ENCODE peak calls at places on chromosomes 1 and 21, in five cellular contexts. One of them, this sample, is unnamed.
A peak's percentile ranks its signal among the peaks of the same experiment; 100 is the strongest.

GRCh38 chr1:100866901-100867206 is 27.8 kb downstream of the EXTL2 start:
- DNase-seq in WTC11: no peak
- DNase-seq in psoas muscle: no peak
- DNase-seq in mammary epithelial cell: no peak
- DNase-seq in MCF 10A: no peak
- DNase-seq in this sample: no peak

GRCh38 chr21:30986966-30987365 is 51.3 kb downstream of the KRTAP19-8 start:
- DNase-seq in WTC11: no peak
- DNase-seq in psoas muscle: no peak
- DNase-seq in mammary epithelial cell: no peak
- DNase-seq in MCF 10A: no peak
- DNase-seq in this sample: no peak

GRCh38 chr1:94279048-94279447 is 41.7 kb upstream of the ARHGAP29 start:
- DNase-seq in WTC11: no peak
- DNase-seq in psoas muscle: no peak
- DNase-seq in mammary epithelial cell: no peak
- DNase-seq in MCF 10A: no peak
- DNase-seq in this sample: no peak

GRCh38 chr1:211735208-211736170 is 60.1 kb upstream of the NEK2 start:
- DNase-seq in WTC11: no peak
- DNase-seq in psoas muscle: peak; percentile 37
- DNase-seq in mammary epithelial cell: peak; percentile 85
- DNase-seq in MCF 10A: peak; percentile 100
- DNase-seq in this sample: peak; percentile 88

GRCh38 chr1:27598288-27598687 is 5.7 kb downstream of the AHDC1 start:
- DNase-seq in WTC11: peak; percentile 58
- DNase-seq in psoas muscle: peak; percentile 63
- DNase-seq in mammary epithelial cell: no peak
- DNase-seq in MCF 10A: no peak
- DNase-seq in this sample: no peak

GRCh38 chr1:227887697-227888403 is 59.9 kb downstream of the WNT9A start:
- DNase-seq in WTC11: peak; percentile 43
- DNase-seq in psoas muscle: peak; percentile 35
- DNase-seq in mammary epithelial cell: no peak
- DNase-seq in MCF 10A: no peak
- DNase-seq in this sample: no peak

GRCh38 chr1:221456918-221457317 is 285.0 kb downstream of the DUSP10 start:
- DNase-seq in WTC11: no peak
- DNase-seq in psoas muscle: no peak
- DNase-seq in mammary epithelial cell: no peak
- DNase-seq in MCF 10A: no peak
- DNase-seq in this sample: no peak

GRCh38 chr1:172742599-172743500 is 83.9 kb downstream of the FASLG start:
- DNase-seq in WTC11: no peak
- DNase-seq in psoas muscle: no peak
- DNase-seq in mammary epithelial cell: peak; percentile 40
- DNase-seq in MCF 10A: peak; percentile 61
- DNase-seq in this sample: peak; percentile 36

GRCh38 chr1:72283204-72284083 is 1.1 kb upstream of the NEGR1 start:
- DNase-seq in WTC11: peak; percentile 34
- DNase-seq in psoas muscle: peak; percentile 70
- DNase-seq in mammary epithelial cell: peak; percentile 73
- DNase-seq in MCF 10A: peak; percentile 68
- DNase-seq in this sample: peak; percentile 22

GRCh38 chr1:214018605-214019268 is 31.0 kb downstream of the PROX1 start:
- DNase-seq in WTC11: no peak
- DNase-seq in psoas muscle: no peak
- DNase-seq in mammary epithelial cell: no peak
- DNase-seq in MCF 10A: no peak
- DNase-seq in this sample: no peak

GRCh38 chr1:23601104-23601967 is 42.0 kb upstream of the ID3 start:
- DNase-seq in WTC11: no peak
- DNase-seq in psoas muscle: no peak
- DNase-seq in mammary epithelial cell: no peak
- DNase-seq in MCF 10A: no peak
- DNase-seq in this sample: no peak

GRCh38 chr21:36454079-36454478 is 25.8 kb downstream of the CLDN14 start:
- DNase-seq in WTC11: no peak
- DNase-seq in psoas muscle: no peak
- DNase-seq in mammary epithelial cell: no peak
- DNase-seq in MCF 10A: no peak
- DNase-seq in this sample: no peak

GRCh38 chr1:84297546-84298244 is 3.8 kb upstream of the SAMD13 start:
- DNase-seq in WTC11: no peak
- DNase-seq in psoas muscle: no peak
- DNase-seq in mammary epithelial cell: no peak
- DNase-seq in MCF 10A: no peak
- DNase-seq in this sample: no peak